ENCODE peak calls at places on chromosome 3, in ten cellular contexts. One of them, this sample, is unnamed.

GRCh38 chr3:87461036-87461435 is 184.7 kb upstream of the POU1F1 start:
- DNase-seq in cardiac fibroblast: no peak
- DNase-seq in glutamatergic neuron: no peak
- DNase-seq in progenitor cell of endocrine pancreas: no peak
- DNase-seq in thoracic aorta: no peak
- DNase-seq in choroid plexus epithelial cell: no peak
- DNase-seq in bronchial epithelial cell: peak
- DNase-seq in dorsolateral prefrontal cortex: no peak
- DNase-seq in GM12865: no peak
- DNase-seq in lower leg skin: no peak
- DNase-seq in this sample: no peak

GRCh38 chr3:177946515-177946914 is 589.7 kb upstream of the KCNMB2 start:
- DNase-seq in cardiac fibroblast: peak
- DNase-seq in glutamatergic neuron: no peak
- DNase-seq in progenitor cell of endocrine pancreas: no peak
- DNase-seq in thoracic aorta: no peak
- DNase-seq in choroid plexus epithelial cell: no peak
- DNase-seq in bronchial epithelial cell: no peak
- DNase-seq in dorsolateral prefrontal cortex: no peak
- DNase-seq in GM12865: no peak
- DNase-seq in lower leg skin: no peak
- DNase-seq in this sample: no peak

GRCh38 chr3:2166552-2166951 is 67.9 kb downstream of the CNTN4 start:
- DNase-seq in cardiac fibroblast: no peak
- DNase-seq in glutamatergic neuron: no peak
- DNase-seq in progenitor cell of endocrine pancreas: no peak
- DNase-seq in thoracic aorta: no peak
- DNase-seq in choroid plexus epithelial cell: peak
- DNase-seq in bronchial epithelial cell: peak
- DNase-seq in dorsolateral prefrontal cortex: no peak
- DNase-seq in GM12865: peak
- DNase-seq in lower leg skin: no peak
- DNase-seq in this sample: no peak

GRCh38 chr3:3800076-3800448 is 831 bp downstream of the LRRN1 start:
- DNase-seq in cardiac fibroblast: no peak
- DNase-seq in glutamatergic neuron: peak
- DNase-seq in progenitor cell of endocrine pancreas: peak
- DNase-seq in thoracic aorta: no peak
- DNase-seq in choroid plexus epithelial cell: no peak
- DNase-seq in bronchial epithelial cell: no peak
- DNase-seq in dorsolateral prefrontal cortex: peak
- DNase-seq in GM12865: no peak
- DNase-seq in lower leg skin: no peak
- DNase-seq in this sample: peak

GRCh38 chr3:197874064-197874463 is 75.9 kb upstream of the RPL35A start:
- DNase-seq in cardiac fibroblast: no peak
- DNase-seq in glutamatergic neuron: no peak
- DNase-seq in progenitor cell of endocrine pancreas: no peak
- DNase-seq in thoracic aorta: no peak
- DNase-seq in choroid plexus epithelial cell: peak
- DNase-seq in bronchial epithelial cell: no peak
- DNase-seq in dorsolateral prefrontal cortex: no peak
- DNase-seq in GM12865: no peak
- DNase-seq in lower leg skin: no peak
- DNase-seq in this sample: no peak

GRCh38 chr3:72134989-72135451 is 350.1 kb upstream of the PROK2 start:
- DNase-seq in cardiac fibroblast: no peak
- DNase-seq in glutamatergic neuron: no peak
- DNase-seq in progenitor cell of endocrine pancreas: no peak
- DNase-seq in thoracic aorta: no peak
- DNase-seq in choroid plexus epithelial cell: no peak
- DNase-seq in bronchial epithelial cell: no peak
- DNase-seq in dorsolateral prefrontal cortex: no peak
- DNase-seq in GM12865: peak
- DNase-seq in lower leg skin: no peak
- DNase-seq in this sample: no peak

GRCh38 chr3:30311781-30312180 is 294.6 kb upstream of the TGFBR2 start:
- DNase-seq in cardiac fibroblast: peak
- DNase-seq in glutamatergic neuron: no peak
- DNase-seq in progenitor cell of endocrine pancreas: no peak
- DNase-seq in thoracic aorta: no peak
- DNase-seq in choroid plexus epithelial cell: no peak
- DNase-seq in bronchial epithelial cell: no peak
- DNase-seq in dorsolateral prefrontal cortex: no peak
- DNase-seq in GM12865: no peak
- DNase-seq in lower leg skin: no peak
- DNase-seq in this sample: peak

GRCh38 chr3:19937459-19938362 is 3.7 kb upstream of the EFHB start:
- DNase-seq in cardiac fibroblast: peak
- DNase-seq in glutamatergic neuron: no peak
- DNase-seq in progenitor cell of endocrine pancreas: no peak
- DNase-seq in thoracic aorta: no peak
- DNase-seq in choroid plexus epithelial cell: peak
- DNase-seq in bronchial epithelial cell: peak
- DNase-seq in dorsolateral prefrontal cortex: no peak
- DNase-seq in GM12865: no peak
- DNase-seq in lower leg skin: no peak
- DNase-seq in this sample: no peak

GRCh38 chr3:137110392-137110996 is 152.7 kb downstream of the IL20RB start:
- DNase-seq in cardiac fibroblast: peak
- DNase-seq in glutamatergic neuron: no peak
- DNase-seq in progenitor cell of endocrine pancreas: no peak
- DNase-seq in thoracic aorta: no peak
- DNase-seq in choroid plexus epithelial cell: peak
- DNase-seq in bronchial epithelial cell: peak
- DNase-seq in dorsolateral prefrontal cortex: no peak
- DNase-seq in GM12865: peak
- DNase-seq in lower leg skin: no peak
- DNase-seq in this sample: no peak

GRCh38 chr3:130725746-130726145 is 20.9 kb downstream of the PIK3R4 start:
- DNase-seq in cardiac fibroblast: no peak
- DNase-seq in glutamatergic neuron: no peak
- DNase-seq in progenitor cell of endocrine pancreas: no peak
- DNase-seq in thoracic aorta: no peak
- DNase-seq in choroid plexus epithelial cell: no peak
- DNase-seq in bronchial epithelial cell: no peak
- DNase-seq in dorsolateral prefrontal cortex: no peak
- DNase-seq in GM12865: no peak
- DNase-seq in lower leg skin: no peak
- DNase-seq in this sample: no peak

GRCh38 chr3:156862338-156862737 is 36.2 kb downstream of the LEKR1 start:
- DNase-seq in cardiac fibroblast: no peak
- DNase-seq in glutamatergic neuron: no peak
- DNase-seq in progenitor cell of endocrine pancreas: no peak
- DNase-seq in thoracic aorta: no peak
- DNase-seq in choroid plexus epithelial cell: no peak
- DNase-seq in bronchial epithelial cell: peak
- DNase-seq in dorsolateral prefrontal cortex: no peak
- DNase-seq in GM12865: no peak
- DNase-seq in lower leg skin: no peak
- DNase-seq in this sample: no peak

GRCh38 chr3:156867174-156867573 is 41.0 kb downstream of the LEKR1 start:
- DNase-seq in cardiac fibroblast: no peak
- DNase-seq in glutamatergic neuron: no peak
- DNase-seq in progenitor cell of endocrine pancreas: no peak
- DNase-seq in thoracic aorta: no peak
- DNase-seq in choroid plexus epithelial cell: no peak
- DNase-seq in bronchial epithelial cell: no peak
- DNase-seq in dorsolateral prefrontal cortex: no peak
- DNase-seq in GM12865: no peak
- DNase-seq in lower leg skin: no peak
- DNase-seq in this sample: no peak

GRCh38 chr3:156860873-156861272 is 34.7 kb downstream of the LEKR1 start:
- DNase-seq in cardiac fibroblast: no peak
- DNase-seq in glutamatergic neuron: no peak
- DNase-seq in progenitor cell of endocrine pancreas: no peak
- DNase-seq in thoracic aorta: no peak
- DNase-seq in choroid plexus epithelial cell: no peak
- DNase-seq in bronchial epithelial cell: peak
- DNase-seq in dorsolateral prefrontal cortex: no peak
- DNase-seq in GM12865: no peak
- DNase-seq in lower leg skin: no peak
- DNase-seq in this sample: no peak

GRCh38 chr3:156865732-156866131 is 39.6 kb downstream of the LEKR1 start:
- DNase-seq in cardiac fibroblast: peak
- DNase-seq in glutamatergic neuron: no peak
- DNase-seq in progenitor cell of endocrine pancreas: no peak
- DNase-seq in thoracic aorta: no peak
- DNase-seq in choroid plexus epithelial cell: peak
- DNase-seq in bronchial epithelial cell: no peak
- DNase-seq in dorsolateral prefrontal cortex: no peak
- DNase-seq in GM12865: no peak
- DNase-seq in lower leg skin: no peak
- DNase-seq in this sample: no peak
- TF ChIP-seq CTCF in cardiac fibroblast: no peak
- TF ChIP-seq CTCF in glutamatergic neuron: no peak
- TF ChIP-seq CTCF in progenitor cell of endocrine pancreas: no peak
- TF ChIP-seq CTCF in thoracic aorta: no peak
- TF ChIP-seq CTCF in choroid plexus epithelial cell: peak
- TF ChIP-seq CTCF in bronchial epithelial cell: no peak
- TF ChIP-seq CTCF in dorsolateral prefrontal cortex: no peak
- TF ChIP-seq CTCF in GM12865: no peak
- TF ChIP-seq CTCF in lower leg skin: no peak
- TF ChIP-seq CTCF in this sample: no peak

GRCh38 chr3:42190701-42191442 is 75.1 kb downstream of the CCK start:
- DNase-seq in cardiac fibroblast: peak
- DNase-seq in glutamatergic neuron: peak
- DNase-seq in progenitor cell of endocrine pancreas: peak
- DNase-seq in thoracic aorta: peak
- DNase-seq in choroid plexus epithelial cell: peak
- DNase-seq in bronchial epithelial cell: peak
- DNase-seq in dorsolateral prefrontal cortex: peak
- DNase-seq in GM12865: peak
- DNase-seq in lower leg skin: peak
- DNase-seq in this sample: peak

GRCh38 chr3:42189071-42189470 is 76.9 kb downstream of the CCK start:
- DNase-seq in cardiac fibroblast: no peak
- DNase-seq in glutamatergic neuron: no peak
- DNase-seq in progenitor cell of endocrine pancreas: no peak
- DNase-seq in thoracic aorta: no peak
- DNase-seq in choroid plexus epithelial cell: no peak
- DNase-seq in bronchial epithelial cell: no peak
- DNase-seq in dorsolateral prefrontal cortex: no peak
- DNase-seq in GM12865: no peak
- DNase-seq in lower leg skin: no peak
- DNase-seq in this sample: no peak

GRCh38 chr3:42192334-42193200 is 73.4 kb downstream of the CCK start:
- DNase-seq in cardiac fibroblast: no peak
- DNase-seq in glutamatergic neuron: no peak
- DNase-seq in progenitor cell of endocrine pancreas: no peak
- DNase-seq in thoracic aorta: no peak
- DNase-seq in choroid plexus epithelial cell: peak
- DNase-seq in bronchial epithelial cell: no peak
- DNase-seq in dorsolateral prefrontal cortex: no peak
- DNase-seq in GM12865: peak
- DNase-seq in lower leg skin: no peak
- DNase-seq in this sample: no peak

GRCh38 chr3:42189746-42190145 is 76.2 kb downstream of the CCK start:
- DNase-seq in cardiac fibroblast: peak
- DNase-seq in glutamatergic neuron: no peak
- DNase-seq in progenitor cell of endocrine pancreas: no peak
- DNase-seq in thoracic aorta: no peak
- DNase-seq in choroid plexus epithelial cell: peak
- DNase-seq in bronchial epithelial cell: no peak
- DNase-seq in dorsolateral prefrontal cortex: no peak
- DNase-seq in GM12865: no peak
- DNase-seq in lower leg skin: no peak
- DNase-seq in this sample: no peak

DNA sequence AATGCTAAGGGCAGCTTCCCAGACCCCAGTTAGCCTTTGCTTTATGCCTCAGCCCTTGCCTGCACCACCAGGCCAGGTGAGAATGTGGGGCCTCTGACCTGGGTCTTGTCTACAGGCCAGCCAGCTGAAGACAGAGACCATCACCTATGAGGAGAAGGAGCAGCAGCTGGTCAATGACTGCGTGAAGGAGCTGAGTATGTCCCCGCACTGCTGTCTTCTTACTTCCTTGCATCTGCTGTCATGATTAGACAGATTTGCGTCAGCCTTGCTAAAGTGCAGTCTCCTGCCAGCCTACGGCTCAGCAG is 74.6 kb downstream of the CCK start:
- DNase-seq in cardiac fibroblast: no peak
- DNase-seq in glutamatergic neuron: no peak
- DNase-seq in progenitor cell of endocrine pancreas: no peak
- DNase-seq in thoracic aorta: no peak
- DNase-seq in choroid plexus epithelial cell: no peak
- DNase-seq in bronchial epithelial cell: no peak
- DNase-seq in dorsolateral prefrontal cortex: no peak
- DNase-seq in GM12865: no peak
- DNase-seq in lower leg skin: no peak
- DNase-seq in this sample: no peak
- TF ChIP-seq CTCF in cardiac fibroblast: no peak
- TF ChIP-seq CTCF in glutamatergic neuron: peak
- TF ChIP-seq CTCF in progenitor cell of endocrine pancreas: no peak
- TF ChIP-seq CTCF in thoracic aorta: peak
- TF ChIP-seq CTCF in choroid plexus epithelial cell: no peak
- TF ChIP-seq CTCF in bronchial epithelial cell: no peak
- TF ChIP-seq CTCF in dorsolateral prefrontal cortex: no peak
- TF ChIP-seq CTCF in GM12865: no peak
- TF ChIP-seq CTCF in lower leg skin: no peak
- TF ChIP-seq CTCF in this sample: no peak

GRCh38 chr3:99645277-99646106 is 7.1 kb downstream of the COL8A1 start:
- DNase-seq in cardiac fibroblast: peak
- DNase-seq in glutamatergic neuron: no peak
- DNase-seq in progenitor cell of endocrine pancreas: no peak
- DNase-seq in thoracic aorta: no peak
- DNase-seq in choroid plexus epithelial cell: peak
- DNase-seq in bronchial epithelial cell: peak
- DNase-seq in dorsolateral prefrontal cortex: no peak
- DNase-seq in GM12865: peak
- DNase-seq in lower leg skin: peak
- DNase-seq in this sample: no peak
- TF ChIP-seq CTCF in cardiac fibroblast: peak
- TF ChIP-seq CTCF in glutamatergic neuron: peak
- TF ChIP-seq CTCF in progenitor cell of endocrine pancreas: peak
- TF ChIP-seq CTCF in thoracic aorta: peak
- TF ChIP-seq CTCF in choroid plexus epithelial cell: peak
- TF ChIP-seq CTCF in bronchial epithelial cell: peak
- TF ChIP-seq CTCF in dorsolateral prefrontal cortex: peak
- TF ChIP-seq CTCF in GM12865: peak
- TF ChIP-seq CTCF in lower leg skin: no peak
- TF ChIP-seq CTCF in this sample: peak

DNA sequence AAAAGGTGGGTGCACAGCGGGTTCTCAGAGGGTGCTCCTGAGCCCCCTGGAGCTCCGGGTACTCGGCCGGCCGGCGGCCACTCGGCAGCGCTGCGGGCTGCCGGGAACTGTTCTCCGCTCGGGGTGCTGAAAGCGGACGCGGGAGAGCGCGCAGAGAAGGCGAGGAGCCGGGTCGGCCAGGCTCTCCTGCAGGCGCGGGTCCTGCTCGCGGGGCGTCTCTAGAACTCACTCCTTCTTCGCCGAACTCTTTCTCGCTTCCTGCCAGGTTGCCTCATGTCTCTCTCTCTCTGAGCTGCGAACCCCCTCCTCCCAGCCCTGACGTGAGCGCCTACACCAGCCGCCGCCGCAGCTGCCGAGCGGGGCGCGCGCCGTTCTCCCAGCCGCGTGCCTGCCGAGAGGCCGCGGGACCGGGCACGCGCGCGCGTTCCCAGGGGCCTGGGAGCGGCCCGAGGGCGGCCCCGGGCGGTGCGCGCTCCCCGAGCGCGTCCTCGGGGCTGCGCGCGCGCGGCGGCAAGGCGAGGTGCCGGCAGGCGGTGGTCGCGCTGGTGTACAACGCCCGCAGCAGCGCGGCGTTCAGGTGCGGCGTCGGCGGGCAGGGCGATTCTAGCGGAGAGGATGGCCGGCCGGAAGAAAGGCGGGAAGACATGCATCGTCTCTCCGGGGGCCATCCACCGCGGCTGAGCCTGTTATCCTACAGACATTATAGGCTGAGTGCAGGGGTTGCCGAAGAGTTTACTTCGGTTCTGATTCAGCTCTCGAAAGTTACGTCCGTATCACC is at the start of gene PEX5L:
- DNase-seq in cardiac fibroblast: peak
- DNase-seq in glutamatergic neuron: peak
- DNase-seq in progenitor cell of endocrine pancreas: peak
- DNase-seq in thoracic aorta: no peak
- DNase-seq in choroid plexus epithelial cell: peak
- DNase-seq in bronchial epithelial cell: peak
- DNase-seq in dorsolateral prefrontal cortex: peak
- DNase-seq in GM12865: peak
- DNase-seq in lower leg skin: no peak
- DNase-seq in this sample: no peak
- TF ChIP-seq CTCF in cardiac fibroblast: no peak
- TF ChIP-seq CTCF in glutamatergic neuron: no peak
- TF ChIP-seq CTCF in progenitor cell of endocrine pancreas: no peak
- TF ChIP-seq CTCF in thoracic aorta: no peak
- TF ChIP-seq CTCF in choroid plexus epithelial cell: no peak
- TF ChIP-seq CTCF in bronchial epithelial cell: no peak
- TF ChIP-seq CTCF in dorsolateral prefrontal cortex: peak
- TF ChIP-seq CTCF in GM12865: no peak
- TF ChIP-seq CTCF in lower leg skin: no peak
- TF ChIP-seq CTCF in this sample: no peak